ENCODE peak calls at places on chromosome 3, in four cellular contexts. V, S, T and O are unnamed samples.

GRCh38 chr3:121153851-121154250 is 245.8 kb downstream of the STXBP5L start:
- DNase-seq in V (no peak), S (no peak), T (no peak), O (no peak)

GRCh38 chr3:119469378-119470189 is 821 bp downstream of the POGLUT1 start:
- DNase-seq in V (peak), S (peak), T (no peak), O (peak)

GRCh38 chr3:133376805-133377204 is 23.1 kb upstream of the BFSP2 start:
- DNase-seq in V (no peak), S (no peak), T (no peak), O (no peak)

GRCh38 chr3:47978386-47978785 is 37.8 kb downstream of the MAP4 start:
- DNase-seq in V (no peak), S (no peak), T (no peak), O (no peak)

GRCh38 chr3:13370609-13371008 is 49.5 kb downstream of the NUP210 start:
- DNase-seq in V (no peak), S (no peak), T (no peak), O (no peak)

GRCh38 chr3:154132777-154133375 is 11.7 kb downstream of the ARHGEF26 start:
- DNase-seq in V (no peak), S (no peak), T (no peak), O (no peak)

GRCh38 chr3:186298876-186299275 is 63.2 kb downstream of the DGKG start:
- DNase-seq in V (no peak), S (no peak), T (no peak), O (no peak)

GRCh38 chr3:170809975-170810357 is 60.0 kb downstream of the RPL22L1 start:
- DNase-seq in V (no peak), S (no peak), T (no peak), O (no peak)

GRCh38 chr3:35409991-35410390 is 229.3 kb upstream of the ARPP21 start:
- DNase-seq in V (no peak), S (no peak), T (no peak), O (no peak)

GRCh38 chr3:52354676-52355075 is 38.6 kb downstream of the DNAH1 start:
- DNase-seq in V (no peak), S (no peak), T (no peak), O (no peak)

GRCh38 chr3:11642455-11643162 is 1.1 kb downstream of the VGLL4 start:
- DNase-seq in V (peak), S (peak), T (peak), O (peak)

GRCh38 chr3:186042036-186042435 is 66.9 kb downstream of the ETV5 start:
- DNase-seq in V (no peak), S (no peak), T (no peak), O (no peak)

GRCh38 chr3:28134198-28134597 is 107.2 kb upstream of the CMC1 start:
- DNase-seq in V (no peak), S (no peak), T (no peak), O (no peak)

GRCh38 chr3:47824541-47825473 is 21.9 kb downstream of the DHX30 start:
- DNase-seq in V (peak), S (peak), T (peak), O (peak)

GRCh38 chr3:38108649-38109579 is 28.0 kb downstream of the ACAA1 start:
- DNase-seq in V (no peak), S (no peak), T (no peak), O (no peak)

GRCh38 chr3:177646749-177647148 is 449.5 kb upstream of the TBL1XR1 start:
- DNase-seq in V (no peak), S (no peak), T (no peak), O (no peak)

GRCh38 chr3:120648290-120648689 is 33.7 kb downstream of the HGD start:
- DNase-seq in V (no peak), S (no peak), T (no peak), O (no peak)

GRCh38 chr3:66450389-66451022 is 50.3 kb downstream of the LRIG1 start:
- DNase-seq in V (no peak), S (no peak), T (no peak), O (no peak)

GRCh38 chr3:72246685-72247084 is 461.7 kb upstream of the PROK2 start:
- DNase-seq in V (no peak), S (no peak), T (no peak), O (no peak)

GRCh38 chr3:14369675-14370669 is 32.4 kb upstream of the SLC6A6 start:
- DNase-seq in V (no peak), S (no peak), T (peak), O (peak)

GRCh38 chr3:114660124-114660523 is 366.3 kb downstream of the TIGIT start:
- DNase-seq in V (no peak), S (no peak), T (no peak), O (no peak)

GRCh38 chr3:141797167-141797773 is 34.1 kb downstream of the GRK7 start:
- DNase-seq in V (no peak), S (no peak), T (no peak), O (no peak)

GRCh38 chr3:97821413-97821809 is 400 bp upstream of the CRYBG3 start:
- DNase-seq in V (no peak), S (no peak), T (no peak), O (peak)

GRCh38 chr3:183158552-183159006 is 4.0 kb downstream of the LAMP3 start:
- DNase-seq in V (peak), S (peak), T (no peak), O (no peak)

GRCh38 chr3:80733522-80734176 is 965.9 kb upstream of the ROBO1 start:
- DNase-seq in V (no peak), S (peak), T (peak), O (peak)

GRCh38 chr3:169841171-169841570 is 28.5 kb upstream of the LRRC34 start:
- DNase-seq in V (peak), S (no peak), T (no peak), O (no peak)

GRCh38 chr3:12350151-12350813 is 61.4 kb downstream of the PPARG start:
- DNase-seq in V (no peak), S (no peak), T (no peak), O (no peak)

GRCh38 chr3:195542261-195542660 is 864 bp downstream of the PPP1R2 start:
- DNase-seq in V (no peak), S (no peak), T (no peak), O (no peak)

GRCh38 chr3:87333393-87333892 is 57.1 kb upstream of the POU1F1 start:
- DNase-seq in V (no peak), S (no peak), T (peak), O (peak)

GRCh38 chr3:34107669-34108068 is 309.2 kb downstream of the PDCD6IP start:
- DNase-seq in V (peak), S (no peak), T (no peak), O (no peak)

GRCh38 chr3:125643127-125643526 is 47.8 kb upstream of the OSBPL11 start:
- DNase-seq in V (no peak), S (no peak), T (no peak), O (no peak)

GRCh38 chr3:16841906-16842709 is 42.6 kb upstream of the PLCL2 start:
- DNase-seq in V (peak), S (no peak), T (no peak), O (no peak)

GRCh38 chr3:41265823-41266273 is 66.5 kb downstream of the CTNNB1 start:
- DNase-seq in V (no peak), S (no peak), T (peak), O (no peak)

GRCh38 chr3:173976281-173976680 is 578.7 kb downstream of the NLGN1 start:
- DNase-seq in V (no peak), S (no peak), T (no peak), O (no peak)

GRCh38 chr3:37906734-37907282 is 45.1 kb downstream of the CTDSPL start:
- DNase-seq in V (peak), S (no peak), T (peak), O (no peak)

GRCh38 chr3:70833510-70833835 is 521.0 kb upstream of the MDFIC2 start:
- DNase-seq in V (no peak), S (no peak), T (no peak), O (no peak)

DNA sequence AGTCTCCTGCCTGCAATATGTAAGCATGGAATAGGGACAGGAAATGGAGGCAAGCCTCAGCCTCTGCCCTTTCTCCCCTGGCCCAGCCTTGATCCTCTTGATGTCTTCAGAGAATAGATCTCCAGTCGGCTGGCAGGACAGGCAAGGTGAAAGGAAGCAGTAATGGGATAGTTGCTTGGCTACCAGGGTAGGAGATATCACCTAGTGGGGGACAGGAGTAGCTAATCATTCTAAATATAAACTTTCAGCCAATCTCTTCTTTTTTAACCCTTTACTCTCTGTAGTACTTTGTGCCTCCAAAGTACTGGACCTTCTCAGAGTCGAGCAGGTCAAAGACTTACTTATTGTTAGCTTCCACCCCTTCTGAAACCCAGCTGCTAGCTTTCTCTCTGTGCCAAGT is 43.3 kb upstream of the FILIP1L start:
- DNase-seq in V (no peak), S (peak), T (no peak), O (no peak)
- TF ChIP-seq POLR2AphosphoS2 in V (no peak), S (no peak), T (no peak), O (no peak)

GRCh38 chr3:153129426-153129825 is 32.6 kb upstream of the RAP2B start:
- DNase-seq in V (no peak), S (no peak), T (no peak), O (no peak)
- TF ChIP-seq POLR2AphosphoS2 in V (no peak), S (no peak), T (no peak), O (no peak)

GRCh38 chr3:69386535-69387385 is 872 bp upstream of the FRMD4B start:
- DNase-seq in V (no peak), S (no peak), T (no peak), O (no peak)

GRCh38 chr3:69385723-69386483 is at the start of gene FRMD4B:
- DNase-seq in V (no peak), S (no peak), T (peak), O (peak)

GRCh38 chr3:69385033-69385722 is 710 bp downstream of the FRMD4B start:
- DNase-seq in V (no peak), S (no peak), T (no peak), O (no peak)

GRCh38 chr3:69388241-69388640 is 2.4 kb upstream of the FRMD4B start:
- DNase-seq in V (no peak), S (no peak), T (no peak), O (no peak)

GRCh38 chr3:69384379-69384778 is 1.5 kb downstream of the FRMD4B start:
- DNase-seq in V (no peak), S (no peak), T (no peak), O (no peak)
- TF ChIP-seq POLR2AphosphoS2 in V (no peak), S (no peak), T (no peak), O (no peak)

GRCh38 chr3:192772495-192772894 is 45.2 kb upstream of the FGF12 start:
- DNase-seq in V (no peak), S (no peak), T (peak), O (peak)
- TF ChIP-seq POLR2AphosphoS2 in V (no peak), S (no peak), T (no peak), O (no peak)

GRCh38 chr3:147361671-147362420 is 44.5 kb downstream of the ZIC4 start:
- DNase-seq in V (no peak), S (peak), T (peak), O (no peak)
- TF ChIP-seq POLR2AphosphoS2 in V (no peak), S (no peak), T (no peak), O (no peak)

DNA sequence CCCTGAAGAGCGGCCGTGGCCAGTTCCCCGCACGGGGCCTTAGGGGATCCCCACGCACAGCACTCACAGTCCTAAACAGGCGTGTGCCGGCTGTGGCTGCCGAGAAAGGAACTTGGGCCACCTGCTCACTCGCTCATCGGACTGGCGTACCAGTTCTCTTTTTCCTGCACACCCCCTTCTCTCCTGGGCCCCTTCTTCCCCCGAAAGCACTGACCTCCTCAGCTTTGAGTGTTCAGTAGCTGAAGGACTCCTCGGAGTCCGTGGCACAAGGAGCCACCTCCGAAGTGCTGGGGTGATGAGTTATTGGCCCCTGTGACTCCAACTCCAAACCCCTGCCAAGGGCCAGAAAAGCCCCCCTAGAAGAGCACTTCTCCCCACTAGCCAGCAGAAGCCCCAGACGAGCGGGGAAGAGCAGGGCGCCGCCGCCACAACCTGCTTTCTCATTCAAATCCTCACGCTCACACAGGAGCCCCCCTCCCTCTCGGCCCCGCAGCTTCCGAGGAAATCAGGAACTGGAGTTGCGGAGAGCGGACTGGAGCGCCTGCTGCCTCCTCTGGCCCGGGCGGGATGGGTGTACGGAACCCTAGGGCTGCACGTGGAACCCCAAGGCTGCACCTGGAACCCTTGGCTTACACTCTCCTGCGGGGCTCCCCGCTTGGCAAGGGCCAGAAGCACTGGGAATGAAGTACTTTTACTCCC is at the start of gene PLCH1:
- DNase-seq in V (no peak), S (peak), T (peak), O (peak)
- TF ChIP-seq POLR2AphosphoS2 in V (no peak), S (no peak), T (no peak), O (no peak)